ENCODE peak calls at places on chromosomes 2 and 18, in eight cellular contexts. Y is stomach, Q is IMR-90, J is uterus, U is heart left ventricle, L is right lobe of liver, B is Peyer's patch, H is esophagus squamous epithelium. V is an unnamed sample.

GRCh38 chr2:70714141-70714905 is 53.7 kb downstream of the ADD2 start:
- DNase-seq in Y (no peak), Q (no peak), J (no peak), U (no peak), L (no peak), B (no peak), H (no peak), V (no peak)

GRCh38 chr2:231611273-231612198 is 18.9 kb downstream of the TEX44 start:
- DNase-seq in Y (peak; percentile 65), Q (peak; percentile 84), J (no peak), U (no peak), L (no peak), B (peak; percentile 62), H (no peak), V (peak; percentile 98)

GRCh38 chr18:23321996-23322395 is 131.1 kb upstream of the RIOK3 start:
- DNase-seq in Y (no peak), Q (peak; percentile 62), J (no peak), U (no peak), L (no peak), B (no peak), H (no peak), V (no peak)

GRCh38 chr2:16664052-16664731 is 1.4 kb downstream of the CYRIA start:
- DNase-seq in Y (no peak), Q (peak; percentile 92), J (peak; percentile 68), U (no peak), L (no peak), B (peak; percentile 63), H (no peak), V (no peak)

GRCh38 chr2:98039085-98039756 is 43.5 kb upstream of the TMEM131 start:
- DNase-seq in Y (peak; percentile 39), Q (no peak), J (no peak), U (no peak), L (no peak), B (peak; percentile 82), H (no peak), V (no peak)

GRCh38 chr2:196249860-196250259 is 78.5 kb upstream of the STK17B start:
- DNase-seq in Y (no peak), Q (peak; percentile 68), J (no peak), U (no peak), L (no peak), B (no peak), H (no peak), V (no peak)

GRCh38 chr18:68735498-68736343 is 20.8 kb upstream of the TMX3 start:
- DNase-seq in Y (no peak), Q (peak; percentile 74), J (no peak), U (no peak), L (no peak), B (no peak), H (no peak), V (no peak)

GRCh38 chr2:1742300-1742679 is 2.0 kb downstream of the PXDN start:
- DNase-seq in Y (no peak), Q (peak; percentile 67), J (no peak), U (no peak), L (no peak), B (no peak), H (no peak), V (no peak)

GRCh38 chr18:70334728-70335329 is 46.0 kb downstream of the SOCS6 start:
- DNase-seq in Y (no peak), Q (no peak), J (no peak), U (no peak), L (no peak), B (no peak), H (no peak), V (no peak)

GRCh38 chr2:217851191-217852020 is 151.4 kb downstream of the TNS1 start:
- DNase-seq in Y (no peak), Q (peak; percentile 68), J (no peak), U (no peak), L (no peak), B (no peak), H (no peak), V (no peak)

GRCh38 chr2:9178110-9178904 is 28.3 kb upstream of the ASAP2 start:
- DNase-seq in Y (peak; percentile 67), Q (no peak), J (no peak), U (no peak), L (no peak), B (no peak), H (no peak), V (no peak)

GRCh38 chr2:24123212-24124002 is at the start of the genes FAM228B and PFN4:
- DNase-seq in Y (peak; percentile 87), Q (peak; percentile 76), J (peak; percentile 87), U (peak; percentile 94), L (peak; percentile 92), B (peak; percentile 92), H (peak; percentile 27), V (peak; percentile 89)
- TF ChIP-seq POLR2A in Y (no peak), Q (peak; percentile 50), J (peak; percentile 61), U (no peak), L (peak; percentile 80), B (peak; percentile 42), H (peak; percentile 86), V (peak; percentile 60)

GRCh38 chr18:35244671-35245070 is 3.8 kb downstream of the ZNF397 start:
- DNase-seq in Y (no peak), Q (no peak), J (no peak), U (no peak), L (no peak), B (no peak), H (no peak), V (no peak)

GRCh38 chr18:35242426-35242825 is 1.6 kb downstream of the ZNF397 start:
- DNase-seq in Y (no peak), Q (no peak), J (no peak), U (no peak), L (no peak), B (no peak), H (no peak), V (no peak)

GRCh38 chr18:35241523-35241804 is 630 bp downstream of the ZNF397 start:
- DNase-seq in Y (no peak), Q (no peak), J (no peak), U (no peak), L (no peak), B (no peak), H (no peak), V (no peak)

GRCh38 chr18:35239314-35239713 is 1.5 kb upstream of the ZNF397 start:
- DNase-seq in Y (no peak), Q (no peak), J (no peak), U (no peak), L (no peak), B (no peak), H (no peak), V (no peak)

DNA sequence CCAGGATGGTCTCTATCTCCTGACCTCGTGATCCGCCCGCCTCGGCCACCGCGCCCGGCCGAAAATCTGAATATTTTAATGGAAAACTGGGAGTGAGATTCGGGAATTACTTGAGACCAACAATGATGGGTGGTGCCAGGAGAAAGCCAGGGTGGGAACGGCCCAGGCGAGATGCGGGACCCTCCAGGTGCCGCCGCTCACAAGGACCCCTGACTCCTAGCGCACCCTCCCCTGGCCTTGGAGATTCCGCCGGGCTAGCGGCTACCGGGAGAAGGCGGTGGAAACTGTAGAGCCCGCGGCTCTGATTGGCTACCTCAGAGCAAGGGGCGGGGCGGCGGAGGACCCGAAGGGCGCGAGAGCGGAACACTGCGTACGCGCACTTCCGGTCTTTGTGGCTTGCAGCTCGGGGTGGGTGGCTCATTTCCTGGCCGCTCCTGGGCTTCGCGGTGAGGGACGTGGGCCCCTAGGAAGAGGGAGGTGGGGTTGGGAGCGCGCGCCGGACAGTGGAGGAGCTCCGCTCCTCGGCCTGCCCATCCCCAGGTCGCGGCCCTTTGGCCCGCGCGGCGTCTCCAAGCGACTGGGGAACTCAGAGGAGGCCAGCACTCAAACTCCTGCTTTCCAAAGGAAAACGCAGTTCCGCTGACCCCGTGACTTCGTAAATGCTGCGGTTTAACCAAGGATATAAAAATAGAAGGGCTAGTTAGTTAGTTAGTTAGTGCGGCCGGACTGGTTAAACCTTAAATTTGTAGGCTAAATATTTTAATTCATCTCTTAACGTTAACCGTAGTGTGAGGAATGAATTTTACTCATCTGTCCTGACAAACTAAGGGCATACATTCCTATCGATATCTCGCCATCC is at the start of gene ZNF397:
- DNase-seq in Y (peak; percentile 98), Q (peak; percentile 96), J (peak; percentile 97), U (peak; percentile 99), L (peak; percentile 99), B (peak; percentile 99), H (peak; percentile 81), V (peak; percentile 76)
- TF ChIP-seq POLR2A in Y (no peak), Q (peak; percentile 96), J (peak; percentile 97), U (peak; percentile 67), L (peak; percentile 98), B (peak; percentile 94), H (peak; percentile 92), V (peak; percentile 59)

GRCh38 chr2:65128297-65129190 is 1.4 kb downstream of the RAB1A start:
- DNase-seq in Y (peak; percentile 53), Q (peak; percentile 45), J (no peak), U (no peak), L (no peak), B (no peak), H (no peak), V (no peak)
- TF ChIP-seq POLR2A in Y (no peak), Q (no peak), J (peak; percentile 24), U (no peak), L (peak; percentile 19), B (no peak), H (no peak), V (no peak)

GRCh38 chr2:233689498-233689897 is 3.2 kb upstream of the UGT1A6 start:
- DNase-seq in Y (peak; percentile 57), Q (no peak), J (no peak), U (no peak), L (no peak), B (no peak), H (no peak), V (no peak)
- TF ChIP-seq POLR2A in Y (no peak), Q (no peak), J (no peak), U (no peak), L (no peak), B (no peak), H (no peak), V (no peak)

V was measured in H54.